ENCODE peak calls at places on chromosome 11, in four cellular contexts. N is K562, X is GM12878, O is HL-60. U is an unnamed sample.
A peak's percentile ranks its signal among the peaks of the same experiment; 100 is the strongest.

GRCh38 chr11:124409906-124410305 is 11.1 kb upstream of the OR8B3 start:
- DNase-seq in X (no peak), N (no peak), O (peak; percentile 4), U (no peak)

GRCh38 chr11:36165638-36166389 is 123.4 kb downstream of the COMMD9 start:
- DNase-seq in O (no peak), N (no peak), X (no peak), U (no peak)

GRCh38 chr11:1048375-1049070 is 12.0 kb upstream of the MUC6 start:
- DNase-seq in N (no peak), O (no peak), X (no peak), U (no peak)

GRCh38 chr11:10809373-10810199 is 860 bp upstream of the EIF4G2 start:
- DNase-seq in N (peak; percentile 61), O (no peak), X (no peak), U (no peak)

GRCh38 chr11:33452806-33453205 is 195.6 kb downstream of the HIPK3 start:
- DNase-seq in N (no peak), X (no peak), O (no peak), U (no peak)

GRCh38 chr11:70066136-70066520 is 12.0 kb upstream of the ANO1 start:
- DNase-seq in O (no peak), N (no peak), X (no peak), U (no peak)

GRCh38 chr11:35040221-35040942 is 98.6 kb upstream of the CD44 start:
- DNase-seq in N (peak; percentile 55), X (peak; percentile 84), O (peak; percentile 50), U (no peak)

GRCh38 chr11:105720096-105720495 is 110.2 kb downstream of the GRIA4 start:
- DNase-seq in O (no peak), X (no peak), N (no peak), U (no peak)

GRCh38 chr11:96021901-96022650 is 98.2 kb upstream of the MTMR2 start:
- DNase-seq in O (no peak), X (no peak), N (no peak), U (no peak)

GRCh38 chr11:10305262-10305963 is 540 bp downstream of the ADM start:
- DNase-seq in X (no peak), O (peak; percentile 52), N (peak; percentile 16), U (no peak)

GRCh38 chr11:123653997-123654565 is 343 bp downstream of the SCN3B start:
- DNase-seq in N (peak; percentile 36), O (no peak), X (no peak), U (peak; percentile 62)

GRCh38 chr11:25758145-25758661 is 573.7 kb upstream of the ANO3 start:
- DNase-seq in O (no peak), N (no peak), X (no peak), U (no peak)

GRCh38 chr11:86578727-86579405 is 93.5 kb downstream of the ME3 start:
- DNase-seq in X (no peak), O (no peak), N (no peak), U (no peak)

GRCh38 chr11:86575927-86576326 is 96.5 kb downstream of the ME3 start:
- DNase-seq in O (no peak), N (no peak), X (no peak), U (no peak)

GRCh38 chr11:86576946-86577624 is 95.3 kb downstream of the ME3 start:
- DNase-seq in N (no peak), X (no peak), O (no peak), U (no peak)

GRCh38 chr11:86579406-86579731 is 93.0 kb downstream of the ME3 start:
- DNase-seq in N (no peak), O (no peak), X (no peak), U (no peak)

GRCh38 chr11:86577663-86578636 is 94.5 kb downstream of the ME3 start:
- DNase-seq in O (no peak), X (no peak), N (no peak), U (no peak)
- TF ChIP-seq POLR2AphosphoS5 in O (no peak), X (no peak), N (no peak), U (no peak)

DNA sequence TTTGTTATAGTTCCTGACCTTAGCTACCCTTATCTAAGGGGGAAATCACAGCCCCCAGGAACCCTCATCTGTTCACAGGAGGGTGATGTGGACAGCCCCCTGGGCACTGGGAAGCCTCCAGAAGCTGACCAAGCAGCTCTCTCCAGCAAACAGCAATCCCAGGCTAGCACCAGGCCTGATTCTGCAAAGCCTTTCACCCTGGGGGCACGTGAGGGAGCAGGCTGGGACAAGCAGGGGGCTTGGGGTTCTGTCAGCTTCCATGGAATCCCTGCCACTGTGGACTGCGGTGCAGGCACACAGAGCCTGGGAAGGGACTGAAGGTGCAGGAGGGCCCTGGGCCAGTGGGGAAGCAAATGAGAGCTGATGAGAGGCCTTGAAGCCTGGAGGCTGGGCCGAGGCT is 2.1 kb downstream of the PGAP2 start:
- DNase-seq in X (no peak), N (no peak), O (no peak), U (no peak)
- TF ChIP-seq SPI1 in X (no peak), N (no peak), O (no peak), U (no peak)

DNA sequence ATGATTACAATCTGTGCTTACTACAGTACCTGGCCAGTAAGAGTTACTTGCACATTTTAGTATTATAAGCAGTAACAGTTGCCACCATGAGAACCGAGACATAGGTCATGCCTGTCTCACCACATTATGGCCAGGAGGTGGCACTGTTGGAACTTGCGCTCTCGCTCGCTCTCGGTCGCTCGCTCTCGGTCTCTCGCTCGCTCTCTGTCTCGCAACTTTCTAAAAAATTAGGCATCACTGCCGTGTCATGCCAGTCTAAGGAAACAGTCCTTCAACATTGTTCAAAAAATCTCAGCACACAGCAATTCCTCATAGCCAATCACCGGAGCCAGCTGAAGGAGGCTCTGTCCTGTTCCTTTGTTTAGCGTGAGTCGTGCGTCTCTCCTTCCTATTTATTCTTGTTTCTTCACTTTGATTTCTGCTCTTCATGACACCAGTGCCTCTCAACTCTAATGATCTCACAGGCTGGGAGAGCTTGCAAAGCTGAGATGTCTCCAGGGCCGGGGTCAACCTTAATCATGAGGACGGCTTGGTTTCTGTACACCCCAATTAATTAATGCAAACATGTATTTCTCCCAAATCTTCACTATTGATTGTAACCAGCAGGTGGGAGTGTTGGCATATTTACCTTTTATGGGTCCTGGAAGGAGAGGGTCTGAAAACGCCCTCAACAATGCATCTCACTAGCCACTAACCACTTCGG is 6.3 kb upstream of the ADAMTS8 start:
- DNase-seq in X (peak; percentile 44), N (peak; percentile 80), O (peak; percentile 69), U (no peak)
- TF ChIP-seq POLR2AphosphoS5 in X (no peak), N (no peak), O (no peak), U (no peak)

GRCh38 chr11:94020777-94021615 is at the start of gene HEPHL1:
- DNase-seq in X (no peak), O (no peak), N (no peak), U (no peak)
- TF ChIP-seq SPI1 in X (no peak), O (no peak), N (no peak), U (no peak)

DNA sequence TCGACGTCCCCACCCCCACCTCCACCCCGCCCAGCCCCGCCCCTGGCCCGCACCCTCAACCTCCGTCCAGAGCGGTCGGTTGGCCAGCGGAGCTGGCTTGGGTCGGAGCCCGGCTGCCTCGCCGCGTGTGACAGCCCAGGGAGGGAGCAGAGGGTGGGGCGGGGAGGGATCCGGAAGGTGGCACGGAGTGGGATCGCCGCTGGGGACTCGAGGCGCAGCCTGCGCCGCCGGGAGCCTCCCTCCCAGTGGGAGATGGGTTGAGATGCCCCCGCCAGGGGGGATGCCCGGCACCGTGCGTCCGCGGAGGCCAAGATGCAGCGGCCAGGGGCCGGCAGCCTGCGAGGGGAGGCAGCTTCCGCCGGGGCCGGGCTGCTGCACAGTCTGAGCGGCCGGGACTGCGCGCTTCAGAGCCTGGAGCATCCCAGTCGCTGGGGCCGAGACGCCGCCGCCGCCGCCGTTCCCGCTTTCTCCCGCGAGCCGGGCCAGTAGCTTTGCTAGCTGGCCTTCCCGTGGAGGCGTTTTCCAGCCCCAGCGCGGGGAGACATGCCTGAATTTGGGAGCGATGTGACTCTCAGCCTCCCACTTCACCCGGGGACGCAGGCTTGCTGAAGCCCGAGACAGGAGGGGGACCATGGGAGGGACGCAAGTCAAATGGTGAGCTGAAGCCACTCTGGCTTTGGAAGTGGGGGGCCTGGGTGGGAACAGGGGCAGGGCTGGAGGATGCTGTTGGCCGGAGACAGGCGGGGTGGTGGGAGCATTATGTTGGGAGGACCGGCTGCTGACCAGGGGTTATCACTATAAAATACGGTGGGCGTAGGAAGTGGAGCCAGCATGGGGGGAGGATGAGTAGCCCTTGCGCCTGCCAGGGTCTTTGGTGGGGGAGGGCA is 40.2 kb downstream of the DIXDC1 start:
- DNase-seq in X (no peak), N (no peak), O (no peak), U (peak; percentile 61)
- TF ChIP-seq POLR2AphosphoS5 in X (no peak), N (no peak), O (no peak), U (no peak)